ENCODE peak calls at places on chromosomes 16 and 17, in five cellular contexts. One of them, this sample, is unnamed.
A peak's percentile ranks its signal among the peaks of the same experiment; 100 is the strongest.

GRCh38 chr16:5379948-5380347 is 282.4 kb upstream of the EEF2KMT start:
- DNase-seq in colonic mucosa: no peak
- DNase-seq in cardiac fibroblast: no peak
- DNase-seq in heart left ventricle: no peak
- DNase-seq in HFF-Myc: no peak
- DNase-seq in this sample: no peak

GRCh38 chr17:17116406-17116805 is 74.1 kb downstream of the MPRIP start:
- DNase-seq in colonic mucosa: no peak
- DNase-seq in heart left ventricle: no peak
- DNase-seq in cardiac fibroblast: no peak
- DNase-seq in HFF-Myc: no peak
- DNase-seq in this sample: no peak

GRCh38 chr17:27376637-27377547 is 79.4 kb upstream of the KSR1 start:
- DNase-seq in cardiac fibroblast: peak; percentile 82
- DNase-seq in HFF-Myc: no peak
- DNase-seq in heart left ventricle: no peak
- DNase-seq in colonic mucosa: no peak
- DNase-seq in this sample: no peak

GRCh38 chr17:8020251-8020650 is 17.8 kb downstream of the GUCY2D start:
- DNase-seq in colonic mucosa: no peak
- DNase-seq in heart left ventricle: no peak
- DNase-seq in cardiac fibroblast: no peak
- DNase-seq in HFF-Myc: no peak
- DNase-seq in this sample: no peak

GRCh38 chr16:88642881-88643545 is 4.6 kb downstream of the IL17C start:
- DNase-seq in heart left ventricle: no peak
- DNase-seq in colonic mucosa: no peak
- DNase-seq in HFF-Myc: no peak
- DNase-seq in cardiac fibroblast: no peak
- DNase-seq in this sample: no peak

GRCh38 chr16:82990155-82990554 is 363.4 kb downstream of the CDH13 start:
- DNase-seq in colonic mucosa: no peak
- DNase-seq in heart left ventricle: no peak
- DNase-seq in HFF-Myc: no peak
- DNase-seq in cardiac fibroblast: peak; percentile 69
- DNase-seq in this sample: no peak

GRCh38 chr17:77736207-77736600 is 222.3 kb upstream of the TNRC6C start:
- DNase-seq in HFF-Myc: no peak
- DNase-seq in colonic mucosa: peak; percentile 21
- DNase-seq in heart left ventricle: no peak
- DNase-seq in cardiac fibroblast: no peak
- DNase-seq in this sample: no peak

GRCh38 chr16:1534021-1535020 is 855 bp downstream of the TMEM204 start:
- DNase-seq in heart left ventricle: peak; percentile 67
- DNase-seq in colonic mucosa: no peak
- DNase-seq in HFF-Myc: no peak
- DNase-seq in cardiac fibroblast: peak; percentile 48
- DNase-seq in this sample: no peak

GRCh38 chr17:29136998-29137730 is 43.0 kb downstream of the MYO18A start:
- DNase-seq in HFF-Myc: no peak
- DNase-seq in cardiac fibroblast: peak; percentile 69
- DNase-seq in colonic mucosa: no peak
- DNase-seq in heart left ventricle: no peak
- DNase-seq in this sample: no peak

GRCh38 chr17:27379863-27380533 is 76.2 kb upstream of the KSR1 start:
- DNase-seq in HFF-Myc: no peak
- DNase-seq in heart left ventricle: peak; percentile 89
- DNase-seq in cardiac fibroblast: peak; percentile 53
- DNase-seq in colonic mucosa: peak; percentile 42
- DNase-seq in this sample: peak; percentile 77

GRCh38 chr16:81590714-81591537 is 146.3 kb downstream of the CMIP start:
- DNase-seq in colonic mucosa: no peak
- DNase-seq in cardiac fibroblast: no peak
- DNase-seq in heart left ventricle: peak; percentile 27
- DNase-seq in HFF-Myc: no peak
- DNase-seq in this sample: no peak

GRCh38 chr17:17751489-17751995 is 70.3 kb downstream of the RAI1 start:
- DNase-seq in colonic mucosa: no peak
- DNase-seq in heart left ventricle: no peak
- DNase-seq in HFF-Myc: no peak
- DNase-seq in cardiac fibroblast: no peak
- DNase-seq in this sample: no peak

GRCh38 chr17:65163990-65164495 is 26.9 kb downstream of the RGS9 start:
- DNase-seq in cardiac fibroblast: peak; percentile 83
- DNase-seq in HFF-Myc: peak; percentile 88
- DNase-seq in colonic mucosa: no peak
- DNase-seq in heart left ventricle: no peak
- DNase-seq in this sample: peak; percentile 8

GRCh38 chr16:28987170-28987853 is 2.5 kb downstream of the LAT start:
- DNase-seq in colonic mucosa: no peak
- DNase-seq in cardiac fibroblast: no peak
- DNase-seq in heart left ventricle: no peak
- DNase-seq in HFF-Myc: no peak
- DNase-seq in this sample: no peak

GRCh38 chr17:15106540-15106939 is 158.6 kb downstream of the PMP22 start:
- DNase-seq in cardiac fibroblast: no peak
- DNase-seq in HFF-Myc: no peak
- DNase-seq in heart left ventricle: no peak
- DNase-seq in colonic mucosa: no peak
- DNase-seq in this sample: peak; percentile 1

GRCh38 chr16:82395212-82395611 is 225.2 kb upstream of the MPHOSPH6 start:
- DNase-seq in heart left ventricle: no peak
- DNase-seq in cardiac fibroblast: no peak
- DNase-seq in colonic mucosa: no peak
- DNase-seq in HFF-Myc: no peak
- DNase-seq in this sample: no peak

GRCh38 chr16:4091638-4092037 is 24.6 kb downstream of the ADCY9 start:
- DNase-seq in colonic mucosa: no peak
- DNase-seq in heart left ventricle: no peak
- DNase-seq in HFF-Myc: no peak
- DNase-seq in cardiac fibroblast: no peak
- DNase-seq in this sample: no peak

GRCh38 chr17:44828919-44829557 is 1.0 kb downstream of the GJC1 start:
- DNase-seq in colonic mucosa: no peak
- DNase-seq in heart left ventricle: no peak
- DNase-seq in HFF-Myc: no peak
- DNase-seq in cardiac fibroblast: peak; percentile 50
- DNase-seq in this sample: no peak

GRCh38 chr17:79395046-79395445 is 215.8 kb downstream of the RBFOX3 start:
- DNase-seq in heart left ventricle: no peak
- DNase-seq in cardiac fibroblast: no peak
- DNase-seq in HFF-Myc: no peak
- DNase-seq in colonic mucosa: no peak
- DNase-seq in this sample: no peak

GRCh38 chr17:49691677-49692191 is 13.8 kb upstream of the SPOP start:
- DNase-seq in heart left ventricle: no peak
- DNase-seq in cardiac fibroblast: peak; percentile 28
- DNase-seq in colonic mucosa: no peak
- DNase-seq in HFF-Myc: no peak
- DNase-seq in this sample: no peak

GRCh38 chr16:14559809-14560227 is 70.2 kb downstream of the PARN start:
- DNase-seq in colonic mucosa: no peak
- DNase-seq in heart left ventricle: no peak
- DNase-seq in HFF-Myc: no peak
- DNase-seq in cardiac fibroblast: peak; percentile 32
- DNase-seq in this sample: no peak

GRCh38 chr16:84175351-84176081 is 11.3 kb downstream of the TAF1C start:
- DNase-seq in colonic mucosa: peak; percentile 74
- DNase-seq in HFF-Myc: no peak
- DNase-seq in cardiac fibroblast: peak; percentile 45
- DNase-seq in heart left ventricle: no peak
- DNase-seq in this sample: peak; percentile 88

GRCh38 chr17:79757140-79757745 is 20.7 kb upstream of the CBX2 start:
- DNase-seq in HFF-Myc: no peak
- DNase-seq in colonic mucosa: no peak
- DNase-seq in cardiac fibroblast: no peak
- DNase-seq in heart left ventricle: peak; percentile 36
- DNase-seq in this sample: no peak

GRCh38 chr16:73951541-73951940 is 345.1 kb upstream of the PSMD7 start:
- DNase-seq in HFF-Myc: no peak
- DNase-seq in heart left ventricle: peak; percentile 70
- DNase-seq in colonic mucosa: peak; percentile 19
- DNase-seq in cardiac fibroblast: no peak
- DNase-seq in this sample: peak; percentile 7

GRCh38 chr16:1379863-1380174 is 28.1 kb downstream of the GNPTG start:
- DNase-seq in cardiac fibroblast: no peak
- DNase-seq in heart left ventricle: no peak
- DNase-seq in HFF-Myc: no peak
- DNase-seq in colonic mucosa: no peak
- DNase-seq in this sample: peak; percentile 63

GRCh38 chr17:83154311-83155127 is 75.1 kb downstream of the METRNL start:
- DNase-seq in heart left ventricle: no peak
- DNase-seq in cardiac fibroblast: no peak
- DNase-seq in HFF-Myc: no peak
- DNase-seq in colonic mucosa: no peak
- DNase-seq in this sample: no peak
- TF ChIP-seq CTCF in heart left ventricle: no peak
- TF ChIP-seq CTCF in cardiac fibroblast: no peak
- TF ChIP-seq CTCF in HFF-Myc: no peak
- TF ChIP-seq CTCF in colonic mucosa: no peak
- TF ChIP-seq CTCF in this sample: no peak

DNA sequence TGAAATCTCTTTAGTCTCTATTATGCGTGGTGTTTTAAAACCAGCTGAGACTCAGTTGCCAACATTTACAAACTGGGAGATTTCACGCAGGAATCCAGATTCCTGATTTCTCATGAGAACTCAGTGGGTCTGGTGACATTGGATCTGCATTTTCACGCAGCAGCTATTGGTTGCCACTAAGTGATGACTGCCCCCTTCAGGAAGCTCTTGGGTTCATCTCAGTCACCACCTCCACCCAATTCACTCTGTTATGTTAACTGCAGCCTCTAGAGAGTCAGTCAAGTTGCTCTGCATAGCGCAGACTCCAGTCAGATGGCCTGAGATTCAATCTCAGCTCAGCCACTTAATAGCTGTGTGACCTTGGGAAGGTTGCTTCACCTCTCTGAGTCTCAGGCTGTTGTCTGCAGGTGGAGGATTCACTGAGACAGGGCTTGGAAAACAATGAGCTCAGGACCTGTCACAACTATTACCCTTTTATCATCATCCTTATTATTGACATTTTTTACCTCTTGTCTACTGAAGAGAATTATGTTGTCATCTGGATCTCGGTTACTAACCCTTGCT is 6.4 kb downstream of the SHISA9 start:
- DNase-seq in colonic mucosa: no peak
- DNase-seq in HFF-Myc: no peak
- DNase-seq in heart left ventricle: no peak
- DNase-seq in cardiac fibroblast: no peak
- DNase-seq in this sample: no peak
- TF ChIP-seq CTCF in colonic mucosa: no peak
- TF ChIP-seq CTCF in HFF-Myc: no peak
- TF ChIP-seq CTCF in heart left ventricle: no peak
- TF ChIP-seq CTCF in cardiac fibroblast: no peak
- TF ChIP-seq CTCF in this sample: no peak

GRCh38 chr17:43543771-43544575 is 2.2 kb downstream of the ETV4 start:
- DNase-seq in colonic mucosa: no peak
- DNase-seq in heart left ventricle: no peak
- DNase-seq in HFF-Myc: no peak
- DNase-seq in cardiac fibroblast: no peak
- DNase-seq in this sample: peak; percentile 47
- TF ChIP-seq CTCF in colonic mucosa: no peak
- TF ChIP-seq CTCF in heart left ventricle: no peak
- TF ChIP-seq CTCF in HFF-Myc: no peak
- TF ChIP-seq CTCF in cardiac fibroblast: no peak
- TF ChIP-seq CTCF in this sample: no peak

GRCh38 chr17:72952220-72952619 is 140.3 kb downstream of the SLC39A11 start:
- DNase-seq in cardiac fibroblast: no peak
- DNase-seq in heart left ventricle: no peak
- DNase-seq in HFF-Myc: no peak
- DNase-seq in colonic mucosa: no peak
- DNase-seq in this sample: no peak
- TF ChIP-seq CTCF in cardiac fibroblast: no peak
- TF ChIP-seq CTCF in heart left ventricle: no peak
- TF ChIP-seq CTCF in HFF-Myc: no peak
- TF ChIP-seq CTCF in colonic mucosa: no peak
- TF ChIP-seq CTCF in this sample: no peak

DNA sequence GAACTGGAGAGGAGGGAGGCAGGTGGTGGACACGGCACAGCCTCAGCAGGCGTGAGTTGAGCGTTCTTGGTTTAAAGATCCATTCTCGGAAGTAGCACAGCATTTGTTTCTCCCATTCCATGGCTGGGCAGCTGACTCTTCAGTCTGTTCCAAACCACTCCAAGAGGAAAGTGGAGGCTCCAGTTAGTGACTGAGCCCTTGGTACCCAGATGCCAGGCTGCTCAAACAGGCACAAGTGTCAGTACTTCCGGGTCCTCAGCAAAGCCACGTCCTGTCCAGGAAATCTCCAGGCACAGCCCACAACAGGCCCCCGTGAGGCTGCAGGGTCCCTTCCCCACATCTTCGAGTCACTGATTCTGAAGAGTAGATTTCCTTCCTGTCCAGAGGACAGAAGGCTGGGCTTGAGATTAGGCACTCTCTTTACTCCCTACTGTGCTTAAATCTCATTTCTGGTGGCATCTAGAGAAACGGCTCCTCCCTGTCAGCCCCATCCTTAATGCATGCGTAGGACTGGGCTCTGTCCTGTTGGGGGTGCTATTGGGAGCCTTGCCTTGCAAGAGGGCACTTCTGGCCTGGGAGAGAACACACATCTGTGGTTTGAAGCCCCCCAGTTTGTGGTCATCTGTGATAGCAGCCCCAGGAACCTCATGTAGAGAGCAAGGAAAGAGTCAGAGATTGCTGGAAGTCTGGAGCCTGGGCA is 39.7 kb upstream of the NAT9 start:
- DNase-seq in heart left ventricle: no peak
- DNase-seq in HFF-Myc: no peak
- DNase-seq in cardiac fibroblast: no peak
- DNase-seq in colonic mucosa: no peak
- DNase-seq in this sample: no peak
- TF ChIP-seq CTCF in heart left ventricle: no peak
- TF ChIP-seq CTCF in HFF-Myc: peak; percentile 39
- TF ChIP-seq CTCF in cardiac fibroblast: no peak
- TF ChIP-seq CTCF in colonic mucosa: no peak
- TF ChIP-seq CTCF in this sample: no peak

This sample was measured in Calu3.